ENCODE peak calls at places on chromosomes 1 and 21, in ten cellular contexts. B, E, R, S, L, Q, D, V, J and F are unnamed samples.

GRCh38 chr1:22216210-22216883 is 73.5 kb upstream of the WNT4 start:
- DNase-seq in R (no peak), Q (no peak), S (no peak), D (no peak), B (no peak), E (no peak), L (no peak), J (no peak), V (no peak), F (no peak)

GRCh38 chr1:153119491-153119971 is 6.2 kb upstream of the SPRR2F start:
- DNase-seq in D (no peak), R (no peak), B (no peak), E (no peak), L (no peak), Q (no peak), S (no peak), V (peak), J (no peak), F (no peak)

GRCh38 chr1:212976586-212976985 is 26.2 kb downstream of the VASH2 start:
- DNase-seq in J (no peak), R (no peak), V (no peak), B (no peak), S (no peak), D (no peak), E (no peak), L (no peak), Q (no peak), F (no peak)

GRCh38 chr1:26733982-26734381 is 38.2 kb downstream of the ARID1A start:
- DNase-seq in V (no peak), B (no peak), Q (peak), D (no peak), J (no peak), E (no peak), L (peak), S (no peak), R (peak), F (peak)

GRCh38 chr1:201876148-201876547 is 12.6 kb upstream of the SHISA4 start:
- DNase-seq in B (no peak), R (no peak), E (no peak), V (no peak), L (no peak), Q (no peak), J (no peak), D (no peak), S (no peak), F (no peak)

GRCh38 chr21:44857127-44857892 is 16.2 kb downstream of the PTTG1IP start:
- DNase-seq in J (no peak), R (no peak), L (no peak), Q (no peak), S (no peak), E (no peak), B (no peak), V (no peak), D (no peak), F (no peak)

GRCh38 chr1:182083851-182084486 is 22.5 kb upstream of the ZNF648 start:
- DNase-seq in J (no peak), S (peak), D (no peak), V (no peak), R (no peak), E (no peak), B (no peak), Q (no peak), L (no peak), F (no peak)

GRCh38 chr1:31834501-31834900 is 18.7 kb upstream of the SPOCD1 start:
- DNase-seq in Q (no peak), L (peak), D (no peak), B (no peak), S (peak), R (no peak), V (no peak), E (peak), J (no peak), F (no peak)

GRCh38 chr1:117571496-117571895 is 34.4 kb upstream of the TENT5C start:
- DNase-seq in J (no peak), Q (no peak), S (peak), R (no peak), V (no peak), B (no peak), E (no peak), L (no peak), D (no peak), F (no peak)

GRCh38 chr21:33685613-33686197 is 43.4 kb downstream of the ITSN1 start:
- DNase-seq in D (no peak), L (peak), R (peak), S (no peak), V (no peak), B (no peak), E (no peak), Q (peak), J (no peak), F (peak)

GRCh38 chr1:2837316-2837715 is 35.8 kb upstream of the TTC34 start:
- DNase-seq in S (no peak), J (no peak), R (no peak), Q (no peak), E (no peak), B (no peak), V (no peak), L (no peak), D (no peak), F (no peak)

GRCh38 chr1:33276573-33277298 is 20.4 kb downstream of the ZNF362 start:
- DNase-seq in D (no peak), J (peak), E (no peak), S (no peak), L (no peak), Q (no peak), R (no peak), V (no peak), B (no peak), F (no peak)

GRCh38 chr1:81109038-81109437 is 691.7 kb upstream of the ADGRL2 start:
- DNase-seq in D (no peak), R (no peak), B (no peak), V (no peak), L (no peak), E (no peak), Q (no peak), S (no peak), J (peak), F (no peak)

GRCh38 chr1:107936498-107937481 is 28.2 kb downstream of the VAV3 start:
- DNase-seq in Q (peak), R (peak), S (peak), B (no peak), L (peak), E (peak), J (no peak), V (no peak), D (peak), F (peak)

GRCh38 chr1:154485106-154485505 is 16.9 kb upstream of the TDRD10 start:
- DNase-seq in R (peak), S (no peak), V (no peak), D (peak), J (no peak), Q (no peak), E (no peak), L (no peak), B (no peak), F (no peak)

GRCh38 chr1:26857473-26857872 is 5.5 kb upstream of the SFN start:
- DNase-seq in J (no peak), R (no peak), S (no peak), D (no peak), V (no peak), B (no peak), Q (no peak), L (no peak), E (no peak), F (no peak)

GRCh38 chr1:90959352-90960206 is 62.3 kb downstream of the ZNF644 start:
- DNase-seq in D (no peak), B (no peak), Q (peak), S (no peak), E (no peak), L (no peak), J (no peak), R (peak), V (no peak), F (peak)

GRCh38 chr1:204837440-204838084 is 33.1 kb upstream of the NFASC start:
- DNase-seq in L (peak), Q (peak), D (peak), E (peak), R (peak), V (peak), J (no peak), S (no peak), B (peak), F (peak)

GRCh38 chr1:226736001-226736907 is 2.8 kb downstream of the ITPKB start:
- DNase-seq in R (peak), L (no peak), S (peak), V (no peak), D (peak), J (peak), E (peak), B (no peak), Q (no peak), F (no peak)

GRCh38 chr1:168386949-168387586 is 106.4 kb downstream of the TBX19 start:
- DNase-seq in V (peak), L (peak), B (peak), J (peak), D (peak), R (peak), Q (no peak), E (no peak), S (peak), F (peak)

DNA sequence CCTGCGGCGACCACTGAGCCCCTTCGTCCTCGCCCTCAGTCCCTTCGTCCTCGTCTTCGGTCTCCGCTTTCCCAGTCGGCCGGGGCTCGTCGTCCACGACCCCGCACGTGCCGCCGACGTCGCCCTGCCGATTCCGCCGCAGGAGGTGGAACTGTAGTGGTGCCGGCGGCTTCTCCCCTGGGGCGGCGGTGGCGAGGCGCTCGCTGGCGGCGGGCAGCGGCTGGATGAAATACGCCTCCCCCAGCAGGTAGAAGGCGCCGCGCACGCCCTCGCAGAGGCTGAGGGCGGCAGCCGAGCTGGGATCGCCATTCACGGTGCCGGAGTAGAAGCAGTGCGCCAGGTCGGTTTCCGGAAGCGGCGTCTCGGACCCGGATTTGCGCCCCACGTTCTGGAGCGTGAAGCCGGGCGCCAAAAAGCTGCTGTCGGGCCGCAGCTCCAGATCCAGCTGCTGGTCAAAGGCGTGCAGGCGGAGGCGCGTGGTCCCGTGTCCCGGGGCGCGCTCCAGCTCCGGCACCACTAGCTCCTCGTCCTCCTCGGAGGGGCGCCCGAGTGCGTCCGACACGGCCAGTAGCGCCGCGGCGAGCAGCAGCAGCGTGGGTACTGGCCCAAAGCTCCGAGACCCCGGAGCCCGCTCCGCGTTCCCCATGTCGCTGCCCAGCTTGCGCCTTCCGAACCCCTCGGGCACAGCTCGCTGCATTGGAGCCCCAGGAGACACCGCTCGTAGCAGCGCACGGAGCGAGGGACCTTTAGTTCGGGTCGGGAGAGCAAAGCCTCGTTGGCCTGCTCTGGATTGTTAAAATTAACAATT is 747 bp downstream of the ADAMTS1 start:
- DNase-seq in B (no peak), S (no peak), E (no peak), J (peak), V (peak), L (peak), R (peak), Q (peak), D (peak), F (peak)
- TF ChIP-seq CTCF in B (no peak), S (no peak), E (no peak), J (no peak), V (peak), L (peak), R (peak), Q (peak), D (peak), F (peak)

DNA sequence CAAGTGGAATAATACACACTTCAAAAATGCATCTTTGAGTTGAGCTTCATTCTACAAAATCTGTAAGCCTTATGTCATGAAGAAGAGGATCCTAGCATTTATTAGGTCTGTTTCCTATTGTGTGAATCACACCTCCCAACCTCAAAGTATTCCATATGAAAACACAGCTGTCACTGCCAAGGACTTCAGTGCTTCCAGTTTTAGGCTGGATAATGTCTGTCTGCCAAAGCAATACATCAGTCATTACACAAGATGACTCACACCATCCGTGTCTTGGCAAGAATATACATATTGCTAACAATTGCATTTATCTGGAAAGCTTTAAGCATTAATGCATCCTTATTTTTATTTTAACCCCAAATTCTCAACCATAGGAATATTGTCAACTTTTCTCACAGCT is 125.7 kb upstream of the TMPRSS15 start:
- DNase-seq in R (peak), L (no peak), E (no peak), V (no peak), D (no peak), S (no peak), Q (peak), B (no peak), J (no peak), F (peak)
- H3K27ac ChIP-seq in R (no peak), L (no peak), E (no peak), V (no peak), D (no peak), S (no peak), Q (no peak), B (no peak), J (no peak), F (no peak)

GRCh38 chr1:110148961-110149360 is 1.3 kb upstream of the SLC6A17 start:
- DNase-seq in Q (no peak), J (no peak), S (no peak), B (peak), D (no peak), R (no peak), V (no peak), L (no peak), E (peak), F (no peak)
- TF ChIP-seq CTCF in Q (no peak), J (no peak), S (no peak), B (peak), D (no peak), R (peak), V (no peak), L (no peak), E (peak), F (no peak)

GRCh38 chr1:175002910-175003517 is 3.3 kb downstream of the CACYBP start:
- DNase-seq in S (no peak), E (no peak), J (no peak), V (no peak), R (no peak), B (no peak), L (no peak), Q (no peak), D (no peak), F (no peak)

GRCh38 chr1:175000697-175001187 is 995 bp downstream of the CACYBP start:
- DNase-seq in S (no peak), V (no peak), R (no peak), L (peak), J (no peak), B (no peak), E (peak), D (no peak), Q (no peak), F (no peak)

GRCh38 chr1:174999926-175000696 is at the start of gene CACYBP:
- DNase-seq in R (peak), D (peak), Q (no peak), E (peak), V (peak), J (no peak), B (peak), L (peak), S (no peak), F (no peak)

GRCh38 chr1:175005085-175005783 is 5.5 kb downstream of the CACYBP start:
- DNase-seq in L (no peak), R (no peak), S (no peak), Q (no peak), J (no peak), B (no peak), V (no peak), D (no peak), E (no peak), F (no peak)

DNA sequence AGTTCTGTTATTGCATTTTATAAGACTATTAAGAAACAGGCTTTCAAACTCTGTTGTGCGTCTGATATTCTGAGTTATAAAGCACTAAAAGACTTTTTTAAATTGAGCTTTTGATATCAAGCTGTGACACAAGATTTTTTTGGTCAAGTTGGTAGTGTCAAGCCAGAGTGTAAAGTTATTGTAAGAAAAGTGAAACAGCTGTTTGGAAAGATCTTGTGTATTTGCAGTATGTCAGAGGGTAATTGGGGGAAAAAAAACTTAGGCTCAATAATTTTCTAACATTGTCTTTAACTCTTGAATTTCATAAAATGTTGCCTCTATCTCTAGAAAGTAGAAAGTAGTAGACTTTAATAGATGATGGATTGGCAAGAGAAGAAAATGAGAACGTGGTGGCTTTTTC is 3.8 kb downstream of the CACYBP start:
- DNase-seq in R (no peak), D (no peak), J (no peak), Q (no peak), S (no peak), B (no peak), E (no peak), V (no peak), L (no peak), F (no peak)
- H3K27ac ChIP-seq in R (no peak), D (no peak), J (no peak), Q (no peak), S (no peak), B (no peak), E (no peak), V (no peak), L (no peak), F (no peak)

GRCh38 chr1:94795321-94795899 is 24.7 kb upstream of the SLC44A3 start:
- DNase-seq in Q (no peak), R (no peak), S (no peak), D (no peak), B (no peak), L (no peak), V (no peak), E (peak), J (no peak), F (no peak)

GRCh38 chr1:94790246-94790645 is 29.9 kb upstream of the SLC44A3 start:
- DNase-seq in S (no peak), Q (peak), R (peak), B (no peak), J (no peak), L (no peak), E (no peak), D (no peak), V (no peak), F (no peak)

GRCh38 chr1:94790670-94791069 is 29.5 kb upstream of the SLC44A3 start:
- DNase-seq in Q (no peak), S (no peak), B (no peak), J (no peak), D (no peak), V (no peak), L (no peak), E (no peak), R (no peak), F (no peak)

GRCh38 chr1:94792876-94793605 is 27.1 kb upstream of the SLC44A3 start:
- DNase-seq in V (no peak), D (no peak), S (no peak), L (no peak), R (peak), Q (peak), B (no peak), E (no peak), J (no peak), F (no peak)

GRCh38 chr1:94792473-94792875 is 27.7 kb upstream of the SLC44A3 start:
- DNase-seq in E (peak), D (no peak), S (peak), L (peak), V (no peak), R (peak), Q (peak), B (no peak), J (no peak), F (no peak)
- TF ChIP-seq CTCF in E (peak), D (no peak), S (peak), L (peak), V (peak), R (peak), Q (no peak), B (no peak), J (peak), F (no peak)

DNA sequence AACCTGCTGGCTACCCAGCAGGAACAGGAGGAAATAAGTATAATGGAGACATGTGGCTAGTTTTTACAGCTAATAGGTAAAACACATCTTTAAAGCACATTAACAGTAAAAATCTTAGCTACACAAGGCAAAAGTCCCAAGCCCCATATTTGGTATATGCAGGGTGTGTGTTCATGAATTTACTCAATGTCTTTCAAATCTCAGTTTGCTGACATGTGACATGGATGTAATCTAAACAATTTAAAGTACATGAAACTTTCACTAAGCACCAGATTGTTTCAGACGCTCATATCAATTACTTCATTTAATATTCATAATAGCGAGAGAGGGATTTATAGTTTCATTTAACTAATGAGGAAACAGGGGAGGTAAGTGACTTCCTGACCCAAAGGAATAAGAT is 3.9 kb downstream of the TACSTD2 start:
- DNase-seq in Q (no peak), R (no peak), J (no peak), S (no peak), D (no peak), B (no peak), E (no peak), L (no peak), V (no peak), F (no peak)
- H3K27ac ChIP-seq in Q (no peak), R (no peak), J (no peak), S (no peak), D (no peak), B (no peak), E (no peak), L (no peak), V (peak), F (peak)

GRCh38 chr1:240258910-240259309 is 167.2 kb downstream of the FMN2 start:
- DNase-seq in R (no peak), S (no peak), D (no peak), E (no peak), B (no peak), V (no peak), Q (peak), J (no peak), L (no peak), F (peak)

GRCh38 chr1:240254006-240254405 is 162.3 kb downstream of the FMN2 start:
- DNase-seq in V (no peak), Q (no peak), L (no peak), J (no peak), E (no peak), S (no peak), R (no peak), D (no peak), B (no peak), F (no peak)

GRCh38 chr1:240256836-240257503 is 165.3 kb downstream of the FMN2 start:
- DNase-seq in E (no peak), L (no peak), S (no peak), B (no peak), Q (no peak), R (no peak), D (no peak), V (no peak), J (no peak), F (no peak)

DNA sequence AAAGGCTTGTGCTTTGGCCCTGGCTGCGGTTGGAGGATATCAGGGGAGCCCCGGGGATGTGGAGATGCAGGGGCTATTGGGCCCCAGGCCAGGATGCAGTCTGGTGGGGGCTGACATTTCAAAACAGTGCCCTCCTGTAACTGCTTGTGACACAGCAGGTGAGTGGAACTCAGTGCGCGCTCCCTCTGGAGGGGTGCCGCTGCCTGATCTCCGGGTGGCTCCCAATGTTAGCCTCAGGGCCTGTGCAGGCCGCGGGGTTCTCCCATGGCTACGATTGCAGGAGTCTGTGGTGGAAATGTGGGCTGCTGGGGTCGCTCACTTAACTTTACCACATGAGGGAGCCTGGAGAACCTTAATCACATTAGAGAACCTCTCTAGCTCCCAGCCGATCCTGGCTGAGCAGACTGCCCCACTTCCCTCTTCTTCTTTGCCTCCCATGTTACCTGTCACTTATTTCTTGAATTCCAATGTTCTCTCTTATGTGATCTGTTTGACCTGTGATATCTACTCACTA is 163.2 kb downstream of the FMN2 start:
- DNase-seq in L (no peak), D (no peak), R (no peak), V (no peak), E (no peak), Q (no peak), J (no peak), B (no peak), S (no peak), F (no peak)
- TF ChIP-seq CTCF in L (no peak), D (no peak), R (no peak), V (no peak), E (no peak), Q (no peak), J (no peak), B (no peak), S (no peak), F (no peak)